ENCODE peak calls at places on chromosome 14, in five cellular contexts. A, U, Y, K and P are unnamed samples. For H3K4me1, the result is how much of the 10 kb centered on the place peaks cover.

GRCh38 chr14:99516156-99517045 is 35.2 kb downstream of the CCNK start:
- DNase-seq in A (no peak), U (no peak), Y (peak), K (no peak), P (no peak)

GRCh38 chr14:61749867-61750266 is 12.4 kb upstream of the SNAPC1 start:
- DNase-seq in A (peak), U (no peak), Y (peak), K (no peak), P (no peak)

GRCh38 chr14:37594916-37595808 is at the start of the genes FOXA1 and TTC6:
- DNase-seq in A (peak), U (no peak), Y (peak), K (no peak), P (no peak)

GRCh38 chr14:87491816-87492215 is 501.2 kb downstream of the GALC start:
- DNase-seq in A (no peak), U (no peak), Y (peak), K (peak), P (no peak)

GRCh38 chr14:77033622-77034521 is 5.4 kb upstream of the IRF2BPL start:
- DNase-seq in A (peak), U (peak), Y (peak), K (no peak), P (no peak)

GRCh38 chr14:57930241-57930975 is 64.5 kb upstream of the SLC35F4 start:
- DNase-seq in A (no peak), U (no peak), Y (no peak), K (no peak), P (no peak)

GRCh38 chr14:104750658-104751057 is 2.3 kb upstream of the SIVA1 start:
- DNase-seq in A (no peak), U (no peak), Y (no peak), K (no peak), P (no peak)

GRCh38 chr14:70885343-70886014 is 21.8 kb upstream of the PCNX1 start:
- DNase-seq in A (no peak), U (no peak), Y (no peak), K (no peak), P (no peak)

GRCh38 chr14:62777510-62777909 is 267.7 kb downstream of the KCNH5 start:
- DNase-seq in A (no peak), U (no peak), Y (no peak), K (no peak), P (no peak)

GRCh38 chr14:63896278-63896720 is 43.5 kb downstream of the SYNE2 start:
- DNase-seq in A (peak), U (no peak), Y (peak), K (no peak), P (peak)

GRCh38 chr14:105077649-105077995 is 12.4 kb upstream of the GPR132 start:
- DNase-seq in A (no peak), U (no peak), Y (no peak), K (no peak), P (no peak)

GRCh38 chr14:61218765-61219164 is 62.4 kb downstream of the TMEM30B start:
- DNase-seq in A (no peak), U (no peak), Y (peak), K (no peak), P (no peak)

GRCh38 chr14:101556566-101557320 is 4.6 kb upstream of the DIO3 start:
- DNase-seq in A (no peak), U (no peak), Y (no peak), K (no peak), P (no peak)

GRCh38 chr14:32211068-32211404 is 8.0 kb upstream of the RNU6-8 start:
- DNase-seq in A (no peak), U (no peak), Y (no peak), K (no peak), P (no peak)

GRCh38 chr14:28813810-28814209 is 47.2 kb downstream of the FOXG1 start:
- DNase-seq in A (no peak), U (no peak), Y (no peak), K (no peak), P (no peak)

GRCh38 chr14:105328678-105329390 is 14.3 kb downstream of the PACS2 start:
- DNase-seq in A (no peak), U (no peak), Y (no peak), K (no peak), P (no peak)

GRCh38 chr14:24817638-24818053 is 183.7 kb upstream of the GZMB start:
- DNase-seq in A (peak), U (no peak), Y (peak), K (no peak), P (no peak)

GRCh38 chr14:95931384-95931783 is 54.8 kb downstream of the TUNAR start:
- DNase-seq in A (no peak), U (no peak), Y (no peak), K (no peak), P (no peak)

GRCh38 chr14:72801381-72801812 is 92.5 kb downstream of the DPF3 start:
- DNase-seq in A (peak), U (no peak), Y (peak), K (peak), P (no peak)

GRCh38 chr14:101705733-101706508 is 55.6 kb upstream of the PPP2R5C start:
- DNase-seq in A (peak), U (peak), Y (peak), K (no peak), P (no peak)

GRCh38 chr14:75822522-75823288 is 159.1 kb downstream of the TGFB3 start:
- DNase-seq in A (peak), U (no peak), Y (no peak), K (no peak), P (no peak)

GRCh38 chr14:45947785-45948184 is 694.8 kb upstream of the MIS18BP1 start:
- DNase-seq in A (no peak), U (no peak), Y (no peak), K (no peak), P (no peak)

GRCh38 chr14:22465201-22465835 is 123.7 kb downstream of the DAD1 start:
- DNase-seq in A (no peak), U (no peak), Y (no peak), K (no peak), P (no peak)

GRCh38 chr14:22462923-22463322 is 126.1 kb downstream of the DAD1 start:
- DNase-seq in A (no peak), U (no peak), Y (no peak), K (no peak), P (no peak)

GRCh38 chr14:22466520-22466919 is 122.5 kb downstream of the DAD1 start:
- DNase-seq in A (no peak), U (no peak), Y (no peak), K (no peak), P (no peak)

GRCh38 chr14:22464422-22465142 is 124.4 kb downstream of the DAD1 start:
- DNase-seq in A (no peak), U (no peak), Y (no peak), K (no peak), P (no peak)

DNA sequence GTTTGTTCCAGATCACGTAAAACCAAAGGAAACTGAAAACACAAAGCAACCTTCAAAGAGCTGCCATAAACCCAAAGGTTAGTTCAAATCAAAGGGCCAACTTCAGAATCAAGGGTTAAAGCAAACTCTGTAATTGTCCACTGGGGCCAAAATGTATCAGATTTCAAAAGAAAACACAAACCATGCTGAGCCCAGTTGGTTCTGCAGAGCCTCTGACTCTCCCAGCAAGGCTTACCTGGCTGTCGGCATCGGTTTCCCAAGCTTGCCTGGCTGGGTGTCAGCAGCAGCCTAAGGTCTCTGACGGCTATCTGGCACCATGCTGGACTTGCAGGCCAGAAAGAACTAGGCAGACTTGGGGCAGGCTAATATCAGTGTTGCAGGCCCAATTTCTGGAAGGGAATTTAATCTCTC is 125.3 kb downstream of the DAD1 start:
- DNase-seq in A (no peak), U (no peak), Y (no peak), K (no peak), P (no peak)
- H3K4me1 ChIP-seq in A (under half), U (under half), Y (under half), K (under half), P (under half)

GRCh38 chr14:68576496-68577244 is 216.2 kb downstream of the ZFP36L1 start:
- DNase-seq in A (peak), U (no peak), Y (peak), K (no peak), P (no peak)

GRCh38 chr14:68576031-68576430 is 216.8 kb downstream of the ZFP36L1 start:
- DNase-seq in A (no peak), U (no peak), Y (no peak), K (no peak), P (no peak)

GRCh38 chr14:68580676-68581075 is 212.2 kb downstream of the ZFP36L1 start:
- DNase-seq in A (no peak), U (no peak), Y (peak), K (no peak), P (no peak)

GRCh38 chr14:68580096-68580640 is 212.7 kb downstream of the ZFP36L1 start:
- DNase-seq in A (no peak), U (no peak), Y (no peak), K (no peak), P (no peak)

DNA sequence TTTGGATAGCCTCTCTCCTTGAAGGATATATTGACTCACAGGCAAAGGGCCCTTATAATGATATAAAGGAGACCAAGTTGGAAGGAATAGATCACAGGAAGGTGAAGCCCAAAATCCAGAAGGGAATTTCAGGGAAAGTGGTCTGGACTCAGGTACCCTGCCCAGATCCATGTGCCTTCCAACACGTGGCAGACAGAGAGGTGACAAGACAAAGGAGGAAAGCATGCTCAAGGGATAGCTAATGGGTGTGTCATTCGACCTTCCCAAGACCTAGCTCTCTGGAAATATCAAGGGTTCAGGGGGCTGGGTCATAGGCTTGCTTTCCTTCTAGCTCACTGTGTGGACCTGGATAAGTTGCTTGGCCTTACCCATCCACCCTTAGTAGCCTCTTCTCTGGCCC is 214.3 kb downstream of the ZFP36L1 start:
- DNase-seq in A (no peak), U (no peak), Y (no peak), K (no peak), P (no peak)
- H3K4me1 ChIP-seq in A (under half), U (under half), Y (under half), K (under half), P (under half)

GRCh38 chr14:90450667-90451066 is 53.8 kb downstream of the CALM1 start:
- DNase-seq in A (no peak), U (no peak), Y (no peak), K (no peak), P (no peak)

GRCh38 chr14:90451953-90452352 is 55.1 kb downstream of the CALM1 start:
- DNase-seq in A (no peak), U (no peak), Y (no peak), K (no peak), P (no peak)

GRCh38 chr14:90450151-90450550 is 53.3 kb downstream of the CALM1 start:
- DNase-seq in A (no peak), U (no peak), Y (no peak), K (no peak), P (no peak)

GRCh38 chr14:90452366-90452765 is 55.5 kb downstream of the CALM1 start:
- DNase-seq in A (no peak), U (no peak), Y (no peak), K (no peak), P (no peak)

GRCh38 chr14:90451443-90451842 is 54.6 kb downstream of the CALM1 start:
- DNase-seq in A (no peak), U (no peak), Y (no peak), K (no peak), P (no peak)
- H3K4me1 ChIP-seq in A (under half), U (under half), Y (under half), K (under half), P (under half)

GRCh38 chr14:54712371-54712998 is 145.6 kb downstream of the SAMD4A start:
- DNase-seq in A (peak), U (no peak), Y (no peak), K (no peak), P (no peak)
- H3K4me1 ChIP-seq in A (half or more), U (under half), Y (under half), K (under half), P (half or more)

GRCh38 chr14:33773205-33774030 is 177.5 kb downstream of the EGLN3 start:
- DNase-seq in A (no peak), U (no peak), Y (no peak), K (no peak), P (no peak)
- H3K4me1 ChIP-seq in A (under half), U (under half), Y (under half), K (under half), P (under half)

DNA sequence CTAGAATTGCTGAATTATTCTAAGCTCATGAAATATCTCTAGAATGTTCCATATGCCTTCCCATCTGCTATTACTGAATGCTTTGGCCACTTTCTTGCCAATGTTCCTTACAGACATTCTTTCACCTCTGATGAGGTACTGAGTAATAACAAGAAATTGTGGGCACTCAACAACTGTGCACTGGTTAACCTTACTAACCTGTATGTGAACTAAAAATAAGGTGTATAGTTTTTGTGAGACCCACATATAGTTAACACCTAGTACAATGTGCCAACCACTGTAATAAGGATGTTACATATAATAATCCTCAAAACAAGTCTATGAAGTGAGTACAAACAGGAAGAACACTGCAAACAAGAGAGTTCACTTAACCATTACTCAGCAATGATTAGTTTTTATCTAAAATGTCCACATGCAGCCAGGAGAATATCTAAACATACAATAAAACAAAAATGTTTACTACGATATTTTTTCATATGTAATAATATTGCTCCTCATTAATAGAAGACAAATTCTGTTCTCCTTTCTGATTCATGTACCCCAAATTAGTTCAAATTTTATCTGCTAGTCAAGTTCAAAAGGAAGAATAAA is 4.4 kb downstream of the DDHD1 start:
- DNase-seq in A (no peak), U (no peak), Y (no peak), K (no peak), P (no peak)
- H3K4me1 ChIP-seq in A (under half), U (half or more), Y (under half), K (under half), P (under half)

GRCh38 chr14:94600148-94600545 is 12.0 kb upstream of the SERPINA3 start:
- DNase-seq in A (no peak), U (no peak), Y (no peak), K (no peak), P (no peak)

GRCh38 chr14:94597788-94598187 is 14.4 kb upstream of the SERPINA3 start:
- DNase-seq in A (no peak), U (no peak), Y (no peak), K (no peak), P (no peak)

GRCh38 chr14:94598506-94598815 is 13.7 kb upstream of the SERPINA3 start:
- DNase-seq in A (no peak), U (no peak), Y (no peak), K (no peak), P (no peak)

GRCh38 chr14:94598816-94599655 is 13.2 kb upstream of the SERPINA3 start:
- DNase-seq in A (peak), U (no peak), Y (peak), K (peak), P (peak)

GRCh38 chr14:94599656-94600004 is 12.6 kb upstream of the SERPINA3 start:
- DNase-seq in A (peak), U (no peak), Y (peak), K (no peak), P (no peak)
- H3K4me1 ChIP-seq in A (under half), U (under half), Y (under half), K (under half), P (under half)

GRCh38 chr14:39422243-39422642 is 10.0 kb downstream of the FBXO33 start:
- DNase-seq in A (no peak), U (no peak), Y (no peak), K (no peak), P (no peak)

GRCh38 chr14:39425947-39426346 is 6.3 kb downstream of the FBXO33 start:
- DNase-seq in A (no peak), U (no peak), Y (no peak), K (no peak), P (no peak)

GRCh38 chr14:39426605-39427004 is 5.6 kb downstream of the FBXO33 start:
- DNase-seq in A (peak), U (no peak), Y (peak), K (no peak), P (no peak)

GRCh38 chr14:39428118-39428517 is 4.1 kb downstream of the FBXO33 start:
- DNase-seq in A (no peak), U (no peak), Y (no peak), K (no peak), P (no peak)

GRCh38 chr14:39423793-39424192 is 8.4 kb downstream of the FBXO33 start:
- DNase-seq in A (no peak), U (no peak), Y (no peak), K (no peak), P (no peak)
- H3K4me1 ChIP-seq in A (under half), U (under half), Y (under half), K (under half), P (half or more)

GRCh38 chr14:103563089-103563620 is 395 bp downstream of the COA8 start:
- DNase-seq in A (no peak), U (no peak), Y (no peak), K (no peak), P (no peak)
- H3K4me1 ChIP-seq in A (under half), U (under half), Y (under half), K (under half), P (half or more)

GRCh38 chr14:74411671-74412070 is 14.3 kb downstream of the SYNDIG1L start:
- DNase-seq in A (no peak), U (no peak), Y (no peak), K (no peak), P (no peak)

GRCh38 chr14:74414793-74415437 is 11.1 kb downstream of the SYNDIG1L start:
- DNase-seq in A (peak), U (no peak), Y (no peak), K (no peak), P (no peak)

GRCh38 chr14:74414380-74414779 is 11.6 kb downstream of the SYNDIG1L start:
- DNase-seq in A (no peak), U (no peak), Y (no peak), K (no peak), P (no peak)

GRCh38 chr14:74413622-74414021 is 12.4 kb downstream of the SYNDIG1L start:
- DNase-seq in A (no peak), U (no peak), Y (no peak), K (no peak), P (no peak)

DNA sequence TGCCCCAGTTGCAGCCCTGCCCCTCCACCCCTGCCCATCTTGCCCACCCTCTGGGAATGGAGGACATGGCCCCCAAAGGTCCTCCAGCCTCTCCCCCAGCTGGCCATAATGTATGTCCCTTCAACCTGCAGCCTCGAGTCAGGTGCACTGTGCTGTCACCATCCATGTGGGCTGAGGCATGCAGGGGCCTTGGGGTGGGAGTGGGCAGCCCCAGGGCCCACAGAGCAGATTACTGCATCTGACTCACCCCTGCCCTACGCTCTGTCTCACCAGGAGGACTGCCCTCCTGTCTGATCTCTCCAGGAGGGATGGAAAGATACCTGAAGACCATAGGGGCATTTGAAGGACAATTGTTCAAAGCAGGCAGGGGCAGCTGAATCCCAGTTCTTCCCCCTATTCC is 13.3 kb downstream of the SYNDIG1L start:
- DNase-seq in A (no peak), U (no peak), Y (no peak), K (no peak), P (no peak)
- H3K4me1 ChIP-seq in A (under half), U (under half), Y (under half), K (under half), P (under half)